ENCODE peak calls at places on chromosomes 5 and 9, in seven cellular contexts. H, V, N, P, L, S and E are unnamed samples.

GRCh38 chr9:126631254-126631653 is 17.5 kb downstream of the LMX1B start:
- DNase-seq in H (no peak), V (no peak), N (no peak), P (no peak), L (no peak), S (no peak), E (no peak)

GRCh38 chr9:76206821-76207220 is 187.4 kb downstream of the RFK start:
- DNase-seq in H (no peak), V (no peak), N (no peak), P (no peak), L (no peak), S (no peak), E (no peak)

GRCh38 chr5:133287500-133287899 is 235.7 kb downstream of the HSPA4 start:
- DNase-seq in H (no peak), V (peak), N (peak), P (no peak), L (no peak), S (peak), E (peak)

GRCh38 chr9:115673599-115673998 is 480.0 kb upstream of the PAPPA start:
- DNase-seq in H (no peak), V (no peak), N (peak), P (no peak), L (no peak), S (peak), E (peak)

GRCh38 chr9:115135786-115136185 is 17.8 kb upstream of the TNC start:
- DNase-seq in H (no peak), V (no peak), N (peak), P (no peak), L (peak), S (peak), E (peak)

GRCh38 chr5:83494666-83495065 is 23.1 kb downstream of the VCAN start:
- DNase-seq in H (no peak), V (no peak), N (no peak), P (no peak), L (no peak), S (no peak), E (no peak)

GRCh38 chr9:89593776-89594427 is 10.9 kb upstream of the GADD45G start:
- DNase-seq in H (no peak), V (peak), N (peak), P (no peak), L (no peak), S (no peak), E (no peak)

GRCh38 chr5:178869577-178869976 is 9.8 kb downstream of the ZNF354B start:
- DNase-seq in H (no peak), V (no peak), N (no peak), P (no peak), L (no peak), S (no peak), E (no peak)

GRCh38 chr5:77679791-77680190 is 41.3 kb upstream of the OTP start:
- DNase-seq in H (no peak), V (no peak), N (peak), P (no peak), L (no peak), S (no peak), E (peak)

GRCh38 chr5:35096933-35097332 is 49.2 kb upstream of the AGXT2 start:
- DNase-seq in H (no peak), V (no peak), N (no peak), P (no peak), L (no peak), S (no peak), E (no peak)

GRCh38 chr5:31033295-31033694 is 160.2 kb upstream of the CDH6 start:
- DNase-seq in H (no peak), V (no peak), N (peak), P (no peak), L (no peak), S (peak), E (no peak)

GRCh38 chr5:6772886-6773285 is 59.7 kb downstream of the TENT4A start:
- DNase-seq in H (no peak), V (no peak), N (no peak), P (no peak), L (no peak), S (no peak), E (no peak)

GRCh38 chr9:133199648-133200321 is 9.3 kb downstream of the OBP2B start:
- DNase-seq in H (no peak), V (no peak), N (no peak), P (no peak), L (no peak), S (no peak), E (peak)
- TF ChIP-seq CTCF in H (no peak), V (no peak), N (peak), P (no peak), L (no peak), S (no peak), E (no peak)

GRCh38 chr5:57298295-57298984 is 124.6 kb downstream of the GPBP1 start:
- DNase-seq in H (peak), V (peak), N (peak), P (peak), L (peak), S (peak), E (peak)
- H3K4me3 ChIP-seq in H (no peak), V (no peak), N (no peak), P (no peak), L (no peak), S (no peak), E (no peak)

GRCh38 chr5:141476132-141476909 is 555 bp downstream of the PCDHGC3 start:
- DNase-seq in H (peak), V (peak), N (peak), P (peak), L (peak), S (peak), E (peak)

GRCh38 chr5:141479776-141480175 is 4.0 kb downstream of the PCDHGC3 start:
- DNase-seq in H (no peak), V (no peak), N (peak), P (no peak), L (no peak), S (no peak), E (peak)

GRCh38 chr5:141477169-141477568 is 1.4 kb downstream of the PCDHGC3 start:
- DNase-seq in H (no peak), V (no peak), N (no peak), P (no peak), L (no peak), S (no peak), E (no peak)

GRCh38 chr5:141477815-141478214 is 2.0 kb downstream of the PCDHGC3 start:
- DNase-seq in H (no peak), V (no peak), N (peak), P (no peak), L (no peak), S (no peak), E (no peak)

GRCh38 chr5:141478321-141478945 is 2.7 kb downstream of the PCDHGC3 start:
- DNase-seq in H (peak), V (peak), N (no peak), P (peak), L (no peak), S (peak), E (peak)
- TF ChIP-seq CTCF in H (peak), V (peak), N (peak), P (no peak), L (no peak), S (peak), E (peak)

GRCh38 chr5:158194561-158194961 is 335.6 kb upstream of the CLINT1 start:
- DNase-seq in H (no peak), V (no peak), N (no peak), P (no peak), L (no peak), S (no peak), E (no peak)
- H3K4me3 ChIP-seq in H (no peak), V (no peak), N (no peak), P (no peak), L (no peak), S (no peak), E (no peak)

DNA sequence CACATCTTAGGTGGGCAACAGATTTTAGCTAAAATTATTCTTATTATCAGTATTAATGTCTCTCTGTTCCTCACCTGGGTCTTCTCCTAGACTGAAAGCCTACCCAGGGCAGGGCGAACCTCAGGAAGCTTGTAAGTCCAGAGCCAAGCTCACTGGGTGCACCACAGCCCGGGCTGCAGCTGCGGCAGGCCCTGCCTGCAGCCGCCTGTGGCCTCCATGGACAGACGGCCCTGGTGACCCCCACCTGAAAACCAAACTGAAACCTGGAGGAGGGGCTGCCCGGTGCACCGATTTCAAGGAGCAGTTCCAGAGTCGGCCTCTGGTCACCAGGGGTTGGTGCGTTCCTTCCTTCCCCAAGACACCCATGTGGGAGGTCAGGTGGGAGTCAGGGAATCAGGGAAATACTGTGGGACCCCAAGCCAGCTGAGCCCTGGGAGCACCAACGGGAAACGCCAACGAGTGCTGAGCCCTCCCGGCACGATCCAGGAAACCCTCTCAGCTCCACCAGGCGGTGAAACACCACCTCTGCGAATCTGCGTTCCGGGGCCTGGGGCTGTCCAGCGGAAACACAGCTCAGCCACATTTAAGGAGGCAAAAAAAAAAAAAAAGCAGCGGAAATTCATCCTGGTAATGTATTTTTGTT is 68.6 kb upstream of the PPP1R26 start:
- DNase-seq in H (no peak), V (no peak), N (no peak), P (no peak), L (no peak), S (no peak), E (no peak)
- TF ChIP-seq CTCF in H (no peak), V (no peak), N (no peak), P (no peak), L (no peak), S (no peak), E (no peak)

DNA sequence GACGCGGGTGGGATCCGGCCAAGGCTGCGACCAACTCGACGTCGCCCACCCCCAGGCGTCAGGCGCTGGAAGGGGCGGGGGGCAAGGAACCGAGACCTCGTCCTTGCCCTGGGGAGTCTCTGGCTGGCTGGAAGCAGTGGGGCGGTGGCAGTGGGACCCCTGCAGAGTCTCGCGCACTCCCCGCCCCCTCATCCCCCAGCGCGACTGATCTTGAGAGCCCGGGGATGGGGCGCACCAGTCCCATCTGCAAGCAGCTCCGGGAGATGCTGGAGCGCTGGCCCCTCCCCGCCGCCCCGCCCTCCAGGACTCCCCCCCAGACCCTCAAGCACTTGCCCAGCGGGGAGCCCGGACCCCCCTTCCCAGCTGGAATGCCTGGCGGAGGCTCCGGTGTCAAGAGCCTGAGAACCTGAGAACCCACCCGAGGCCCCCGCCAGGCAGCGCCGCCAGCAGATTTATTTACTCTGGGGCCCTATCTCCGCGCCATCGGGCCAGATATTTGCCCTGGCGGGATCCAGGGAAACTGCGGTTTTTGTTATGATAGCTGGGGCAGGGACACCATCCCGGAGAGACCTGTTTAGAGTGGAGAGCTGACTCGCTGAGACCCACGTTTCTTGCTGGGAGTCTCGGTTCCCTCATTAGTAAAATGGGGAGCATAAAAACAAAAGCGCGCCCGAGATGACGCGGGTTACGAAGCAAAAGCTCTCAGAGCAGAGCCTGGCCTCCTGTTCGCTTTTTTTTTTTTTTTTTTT is 1.2 kb downstream of the PRRT1B start:
- DNase-seq in H (peak), V (peak), N (no peak), P (no peak), L (no peak), S (no peak), E (no peak)
- H3K4me3 ChIP-seq in H (peak), V (peak), N (peak), P (no peak), L (peak), S (peak), E (peak)

GRCh38 chr5:151771259-151772028 is at the start of gene G3BP1:
- DNase-seq in H (peak), V (peak), N (peak), P (peak), L (peak), S (peak), E (peak)
- TF ChIP-seq CTCF in H (peak), V (peak), N (peak), P (no peak), L (no peak), S (peak), E (peak)

GRCh38 chr5:72505026-72505425 is 2.2 kb downstream of the ZNF366 start:
- DNase-seq in H (no peak), V (no peak), N (no peak), P (no peak), L (no peak), S (no peak), E (no peak)
- H3K4me3 ChIP-seq in H (no peak), V (no peak), N (no peak), P (no peak), L (no peak), S (no peak), E (no peak)

GRCh38 chr5:135835766-135836165 is 1.3 kb downstream of the SLC25A48 start:
- DNase-seq in H (no peak), V (no peak), N (no peak), P (no peak), L (no peak), S (no peak), E (no peak)

GRCh38 chr5:135833521-135833920 is 942 bp upstream of the SLC25A48 start:
- DNase-seq in H (no peak), V (no peak), N (no peak), P (no peak), L (no peak), S (no peak), E (no peak)

GRCh38 chr5:135832941-135833340 is 1.5 kb upstream of the SLC25A48 start:
- DNase-seq in H (no peak), V (no peak), N (no peak), P (no peak), L (no peak), S (no peak), E (no peak)

GRCh38 chr5:135833961-135834638 is 363 bp upstream of the SLC25A48 start:
- DNase-seq in H (no peak), V (no peak), N (peak), P (no peak), L (no peak), S (peak), E (peak)

GRCh38 chr5:135834639-135835529 is at the start of gene SLC25A48:
- DNase-seq in H (peak), V (peak), N (no peak), P (no peak), L (no peak), S (no peak), E (no peak)
- TF ChIP-seq CTCF in H (no peak), V (no peak), N (no peak), P (no peak), L (no peak), S (no peak), E (no peak)

GRCh38 chr9:132350861-132351315 is 3.9 kb downstream of the SETX start:
- DNase-seq in H (no peak), V (no peak), N (peak), P (no peak), L (no peak), S (no peak), E (peak)
- H3K4me3 ChIP-seq in H (no peak), V (no peak), N (peak), P (no peak), L (no peak), S (no peak), E (peak)